ENCODE peak calls at places on chromosomes 1 and 21, in six cellular contexts. One of them, this sample, is unnamed.

GRCh38 chr1:70314706-70315304 is 39.7 kb downstream of the ANKRD13C start:
- DNase-seq in GM06990: no peak
- DNase-seq in fibroblast of the aortic adventitia: no peak
- DNase-seq in neural progenitor cell: peak; percentile 27
- DNase-seq in choroid plexus epithelial cell: no peak
- DNase-seq in fibroblast of mammary gland: no peak
- DNase-seq in this sample: no peak

GRCh38 chr1:8090241-8090702 is 64.2 kb upstream of the ERRFI1 start:
- DNase-seq in neural progenitor cell: no peak
- DNase-seq in fibroblast of the aortic adventitia: peak; percentile 98
- DNase-seq in GM06990: no peak
- DNase-seq in fibroblast of mammary gland: peak; percentile 99
- DNase-seq in choroid plexus epithelial cell: peak; percentile 92
- DNase-seq in this sample: no peak

GRCh38 chr1:227778401-227778947 is 37.0 kb upstream of the PRSS38 start:
- DNase-seq in fibroblast of mammary gland: peak; percentile 79
- DNase-seq in choroid plexus epithelial cell: no peak
- DNase-seq in GM06990: no peak
- DNase-seq in neural progenitor cell: no peak
- DNase-seq in fibroblast of the aortic adventitia: peak; percentile 71
- DNase-seq in this sample: no peak

GRCh38 chr1:39959651-39960333 is 4.8 kb downstream of the MFSD2A start:
- DNase-seq in neural progenitor cell: no peak
- DNase-seq in GM06990: no peak
- DNase-seq in choroid plexus epithelial cell: no peak
- DNase-seq in fibroblast of the aortic adventitia: no peak
- DNase-seq in fibroblast of mammary gland: no peak
- DNase-seq in this sample: no peak

GRCh38 chr1:8431779-8432178 is 113.9 kb downstream of the SLC45A1 start:
- DNase-seq in GM06990: no peak
- DNase-seq in fibroblast of mammary gland: no peak
- DNase-seq in neural progenitor cell: no peak
- DNase-seq in choroid plexus epithelial cell: no peak
- DNase-seq in fibroblast of the aortic adventitia: no peak
- DNase-seq in this sample: no peak

GRCh38 chr1:111987502-111987901 is 2.0 kb downstream of the KCND3 start:
- DNase-seq in fibroblast of mammary gland: no peak
- DNase-seq in choroid plexus epithelial cell: no peak
- DNase-seq in GM06990: no peak
- DNase-seq in fibroblast of the aortic adventitia: no peak
- DNase-seq in neural progenitor cell: no peak
- DNase-seq in this sample: no peak

GRCh38 chr1:22817462-22817861 is 106.8 kb downstream of the EPHB2 start:
- DNase-seq in fibroblast of mammary gland: no peak
- DNase-seq in choroid plexus epithelial cell: no peak
- DNase-seq in fibroblast of the aortic adventitia: no peak
- DNase-seq in GM06990: no peak
- DNase-seq in neural progenitor cell: no peak
- DNase-seq in this sample: no peak

GRCh38 chr21:36860736-36861594 is 105.5 kb downstream of the HLCS start:
- DNase-seq in neural progenitor cell: no peak
- DNase-seq in choroid plexus epithelial cell: peak; percentile 87
- DNase-seq in GM06990: no peak
- DNase-seq in fibroblast of the aortic adventitia: peak; percentile 63
- DNase-seq in fibroblast of mammary gland: no peak
- DNase-seq in this sample: no peak

GRCh38 chr1:39528082-39528481 is 36.6 kb downstream of the BMP8A start:
- DNase-seq in GM06990: no peak
- DNase-seq in fibroblast of mammary gland: no peak
- DNase-seq in fibroblast of the aortic adventitia: no peak
- DNase-seq in neural progenitor cell: no peak
- DNase-seq in choroid plexus epithelial cell: no peak
- DNase-seq in this sample: no peak

GRCh38 chr21:36776981-36777617 is 78.2 kb downstream of the SIM2 start:
- DNase-seq in fibroblast of the aortic adventitia: no peak
- DNase-seq in choroid plexus epithelial cell: no peak
- DNase-seq in GM06990: no peak
- DNase-seq in fibroblast of mammary gland: no peak
- DNase-seq in neural progenitor cell: no peak
- DNase-seq in this sample: no peak

GRCh38 chr1:24805534-24806301 is 60.5 kb downstream of the CLIC4 start:
- DNase-seq in choroid plexus epithelial cell: peak; percentile 79
- DNase-seq in fibroblast of the aortic adventitia: peak; percentile 74
- DNase-seq in neural progenitor cell: no peak
- DNase-seq in GM06990: no peak
- DNase-seq in fibroblast of mammary gland: peak; percentile 85
- DNase-seq in this sample: no peak

GRCh38 chr1:154019280-154019679 is 28.7 kb downstream of the RPS27 start:
- DNase-seq in GM06990: no peak
- DNase-seq in fibroblast of mammary gland: no peak
- DNase-seq in fibroblast of the aortic adventitia: no peak
- DNase-seq in neural progenitor cell: no peak
- DNase-seq in choroid plexus epithelial cell: no peak
- DNase-seq in this sample: no peak

GRCh38 chr1:98119793-98120192 is 199.0 kb upstream of the DPYD start:
- DNase-seq in GM06990: no peak
- DNase-seq in fibroblast of mammary gland: peak; percentile 17
- DNase-seq in neural progenitor cell: peak; percentile 59
- DNase-seq in fibroblast of the aortic adventitia: no peak
- DNase-seq in choroid plexus epithelial cell: peak; percentile 30
- DNase-seq in this sample: no peak

GRCh38 chr1:157982111-157982510 is 11.3 kb upstream of the KIRREL1 start:
- DNase-seq in GM06990: no peak
- DNase-seq in fibroblast of the aortic adventitia: no peak
- DNase-seq in fibroblast of mammary gland: no peak
- DNase-seq in neural progenitor cell: no peak
- DNase-seq in choroid plexus epithelial cell: no peak
- DNase-seq in this sample: no peak
- TF ChIP-seq CTCF in GM06990: no peak
- TF ChIP-seq CTCF in fibroblast of the aortic adventitia: no peak
- TF ChIP-seq CTCF in fibroblast of mammary gland: no peak
- TF ChIP-seq CTCF in neural progenitor cell: no peak
- TF ChIP-seq CTCF in choroid plexus epithelial cell: no peak
- TF ChIP-seq CTCF in this sample: no peak

DNA sequence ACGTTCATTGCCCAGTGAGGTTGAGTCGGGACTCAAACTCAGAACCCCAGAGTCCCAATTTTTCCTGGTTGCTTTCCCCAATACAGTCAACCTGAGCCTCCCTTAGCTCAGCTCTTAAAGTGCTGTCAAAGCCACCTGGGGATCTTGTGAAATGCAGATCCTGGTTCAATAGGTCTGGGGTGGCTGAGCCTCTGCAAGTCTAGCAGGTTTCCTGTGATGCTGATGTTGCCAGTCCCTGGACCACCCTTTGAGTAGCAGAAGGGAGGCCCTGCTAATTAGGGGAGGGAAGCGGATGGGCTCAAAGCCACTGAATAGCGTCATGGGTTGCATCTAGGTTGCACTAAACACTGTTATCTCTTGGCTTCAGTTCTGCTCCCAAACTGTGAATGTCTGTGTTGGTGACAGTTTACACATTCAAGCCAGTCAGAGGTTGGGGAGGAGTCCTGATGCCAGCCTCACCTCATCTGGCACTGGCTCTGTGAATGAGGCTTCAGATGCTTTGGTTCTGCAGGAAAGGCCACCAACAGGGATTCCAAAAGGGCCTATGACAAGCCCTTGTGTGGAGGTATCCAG is 127.2 kb downstream of the KAZN start:
- DNase-seq in neural progenitor cell: no peak
- DNase-seq in fibroblast of the aortic adventitia: no peak
- DNase-seq in GM06990: no peak
- DNase-seq in fibroblast of mammary gland: no peak
- DNase-seq in choroid plexus epithelial cell: no peak
- DNase-seq in this sample: no peak
- TF ChIP-seq CTCF in neural progenitor cell: no peak
- TF ChIP-seq CTCF in fibroblast of the aortic adventitia: no peak
- TF ChIP-seq CTCF in GM06990: no peak
- TF ChIP-seq CTCF in fibroblast of mammary gland: no peak
- TF ChIP-seq CTCF in choroid plexus epithelial cell: no peak
- TF ChIP-seq CTCF in this sample: no peak

GRCh38 chr1:47578026-47578861 is 140.4 kb downstream of the FOXD2 start:
- DNase-seq in neural progenitor cell: no peak
- DNase-seq in GM06990: no peak
- DNase-seq in fibroblast of mammary gland: no peak
- DNase-seq in fibroblast of the aortic adventitia: no peak
- DNase-seq in choroid plexus epithelial cell: no peak
- DNase-seq in this sample: no peak
- TF ChIP-seq CTCF in neural progenitor cell: no peak
- TF ChIP-seq CTCF in GM06990: no peak
- TF ChIP-seq CTCF in fibroblast of mammary gland: no peak
- TF ChIP-seq CTCF in fibroblast of the aortic adventitia: no peak
- TF ChIP-seq CTCF in choroid plexus epithelial cell: no peak
- TF ChIP-seq CTCF in this sample: no peak

DNA sequence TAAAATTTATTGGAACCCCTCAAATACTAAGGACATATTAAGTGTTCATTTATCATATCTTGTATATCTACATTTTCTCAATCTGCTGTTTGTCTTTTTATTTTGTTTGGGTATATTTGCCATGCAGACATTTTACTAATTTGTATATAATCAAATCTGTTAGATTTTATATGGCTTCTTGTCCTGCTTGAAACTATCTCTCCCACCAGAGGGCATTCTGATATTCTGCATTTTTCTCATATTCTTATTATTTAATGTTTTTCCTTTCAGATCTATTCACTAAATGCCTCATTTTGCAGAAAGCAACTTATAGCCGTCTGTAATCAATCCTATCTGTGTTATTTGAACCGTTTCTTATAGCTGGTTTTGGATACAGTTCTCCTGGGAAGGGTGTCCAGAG is 745.5 kb downstream of the LRRIQ3 start:
- DNase-seq in fibroblast of the aortic adventitia: no peak
- DNase-seq in fibroblast of mammary gland: no peak
- DNase-seq in neural progenitor cell: no peak
- DNase-seq in GM06990: no peak
- DNase-seq in choroid plexus epithelial cell: peak; percentile 0
- DNase-seq in this sample: no peak
- TF ChIP-seq CTCF in fibroblast of the aortic adventitia: no peak
- TF ChIP-seq CTCF in fibroblast of mammary gland: no peak
- TF ChIP-seq CTCF in neural progenitor cell: peak; percentile 15
- TF ChIP-seq CTCF in GM06990: no peak
- TF ChIP-seq CTCF in choroid plexus epithelial cell: no peak
- TF ChIP-seq CTCF in this sample: peak; percentile 9

This sample was measured in GM13977.